ENCODE peak calls at places on chromosome 22, in four cellular contexts. One of them, this sample, is unnamed.

GRCh38 chr22:47220752-47221151 is 458.3 kb downstream of the TBC1D22A start:
- DNase-seq in bronchial epithelial cell: no peak
- DNase-seq in GM12891: no peak
- DNase-seq in T-cell: no peak
- DNase-seq in this sample: no peak

GRCh38 chr22:43208703-43209522 is 22.0 kb upstream of the TTLL12 start:
- DNase-seq in bronchial epithelial cell: no peak
- DNase-seq in GM12891: no peak
- DNase-seq in T-cell: no peak
- DNase-seq in this sample: no peak

GRCh38 chr22:19040581-19041402 is 81.4 kb downstream of the DGCR2 start:
- DNase-seq in bronchial epithelial cell: no peak
- DNase-seq in GM12891: no peak
- DNase-seq in T-cell: no peak
- DNase-seq in this sample: no peak

GRCh38 chr22:50227588-50228215 is 17.1 kb downstream of the TUBGCP6 start:
- DNase-seq in bronchial epithelial cell: no peak
- DNase-seq in GM12891: no peak
- DNase-seq in T-cell: no peak
- DNase-seq in this sample: no peak

GRCh38 chr22:45268958-45269844 is 15.5 kb upstream of the UPK3A start:
- DNase-seq in bronchial epithelial cell: peak
- DNase-seq in GM12891: peak
- DNase-seq in T-cell: peak
- DNase-seq in this sample: peak

GRCh38 chr22:30423296-30423958 is 2.1 kb upstream of the MTFP1 start:
- DNase-seq in bronchial epithelial cell: no peak
- DNase-seq in GM12891: no peak
- DNase-seq in T-cell: no peak
- DNase-seq in this sample: peak

GRCh38 chr22:38700271-38700788 is 413 bp downstream of the JOSD1 start:
- DNase-seq in bronchial epithelial cell: no peak
- DNase-seq in GM12891: no peak
- DNase-seq in T-cell: peak
- DNase-seq in this sample: no peak

GRCh38 chr22:44932493-44932892 is 77.3 kb downstream of the PHF21B start:
- DNase-seq in bronchial epithelial cell: no peak
- DNase-seq in GM12891: no peak
- DNase-seq in T-cell: no peak
- DNase-seq in this sample: no peak

GRCh38 chr22:38873469-38874411 is 1.7 kb upstream of the CBX6 start:
- DNase-seq in bronchial epithelial cell: peak
- DNase-seq in GM12891: no peak
- DNase-seq in T-cell: no peak
- DNase-seq in this sample: no peak

GRCh38 chr22:44543781-44544181 is 45.7 kb upstream of the RTL6 start:
- DNase-seq in bronchial epithelial cell: no peak
- DNase-seq in GM12891: no peak
- DNase-seq in T-cell: no peak
- DNase-seq in this sample: no peak

GRCh38 chr22:47297261-47298016 is 535.0 kb downstream of the TBC1D22A start:
- DNase-seq in bronchial epithelial cell: no peak
- DNase-seq in GM12891: no peak
- DNase-seq in T-cell: no peak
- DNase-seq in this sample: no peak

GRCh38 chr22:42930810-42931420 is 73.8 kb upstream of the ARFGAP3 start:
- DNase-seq in bronchial epithelial cell: peak
- DNase-seq in GM12891: no peak
- DNase-seq in T-cell: no peak
- DNase-seq in this sample: no peak

GRCh38 chr22:19730662-19731360 is 7.5 kb downstream of the GP1BB start:
- DNase-seq in bronchial epithelial cell: peak
- DNase-seq in GM12891: peak
- DNase-seq in T-cell: peak
- DNase-seq in this sample: peak

GRCh38 chr22:27557554-27558060 is 243.9 kb downstream of the MN1 start:
- DNase-seq in bronchial epithelial cell: no peak
- DNase-seq in GM12891: no peak
- DNase-seq in T-cell: no peak
- DNase-seq in this sample: no peak

GRCh38 chr22:44261861-44262595 is 50.7 kb downstream of the SHISAL1 start:
- DNase-seq in bronchial epithelial cell: no peak
- DNase-seq in GM12891: no peak
- DNase-seq in T-cell: no peak
- DNase-seq in this sample: no peak

GRCh38 chr22:50542416-50542927 is 3.2 kb upstream of the KLHDC7B start:
- DNase-seq in bronchial epithelial cell: peak
- DNase-seq in GM12891: no peak
- DNase-seq in T-cell: no peak
- DNase-seq in this sample: peak

GRCh38 chr22:21917959-21918261 is 34.7 kb downstream of the PPM1F start:
- DNase-seq in bronchial epithelial cell: no peak
- DNase-seq in GM12891: no peak
- DNase-seq in T-cell: no peak
- DNase-seq in this sample: no peak

GRCh38 chr22:46528121-46528610 is 9.3 kb downstream of the CELSR1 start:
- DNase-seq in bronchial epithelial cell: peak
- DNase-seq in GM12891: no peak
- DNase-seq in T-cell: no peak
- DNase-seq in this sample: no peak

GRCh38 chr22:45502215-45503070 is at the start of gene FBLN1:
- DNase-seq in bronchial epithelial cell: no peak
- DNase-seq in GM12891: no peak
- DNase-seq in T-cell: no peak
- DNase-seq in this sample: no peak

GRCh38 chr22:44375451-44375850 is 62.7 kb upstream of the SHISAL1 start:
- DNase-seq in bronchial epithelial cell: no peak
- DNase-seq in GM12891: no peak
- DNase-seq in T-cell: no peak
- DNase-seq in this sample: no peak